ENCODE peak calls at places on chromosomes 12 and 14, in five cellular contexts. U, P, G, D and E are unnamed samples.

GRCh38 chr14:42193426-42193766 is 586.7 kb downstream of the LRFN5 start:
- DNase-seq in G (no peak), U (no peak), P (no peak), D (no peak), E (no peak)

GRCh38 chr14:102777711-102778615 is 714 bp downstream of the TRAF3 start:
- DNase-seq in U (peak; percentile 47), P (no peak), D (no peak), G (peak; percentile 62), E (no peak)

GRCh38 chr14:101072945-101073597 is 169.5 kb upstream of the RTL1 start:
- DNase-seq in D (peak; percentile 76), P (peak; percentile 59), G (peak; percentile 34), U (peak; percentile 98), E (peak; percentile 99)

GRCh38 chr12:49296034-49296835 is 1.3 kb downstream of the PRPH start:
- DNase-seq in G (peak; percentile 80), P (peak; percentile 52), D (no peak), U (no peak), E (no peak)

GRCh38 chr14:88667555-88668273 is 104.9 kb downstream of the ZC3H14 start:
- DNase-seq in G (peak; percentile 73), P (peak; percentile 64), U (peak; percentile 83), D (no peak), E (peak; percentile 9)

GRCh38 chr12:126831115-126831514 is 1435.9 kb upstream of the TMEM132C start:
- DNase-seq in D (no peak), U (no peak), G (no peak), P (no peak), E (no peak)

GRCh38 chr12:69324797-69325466 is 23.2 kb upstream of the LYZ start:
- DNase-seq in P (no peak), G (no peak), D (no peak), U (no peak), E (no peak)

GRCh38 chr12:19506497-19506896 is 67.2 kb downstream of the AEBP2 start:
- DNase-seq in P (no peak), D (no peak), G (no peak), U (no peak), E (no peak)

GRCh38 chr12:107560194-107560905 is 125.2 kb upstream of the PWP1 start:
- DNase-seq in D (peak; percentile 37), G (no peak), U (no peak), P (no peak), E (no peak)

GRCh38 chr12:29073631-29074239 is 75.3 kb upstream of the FAR2 start:
- DNase-seq in G (peak; percentile 56), P (no peak), U (peak; percentile 49), D (no peak), E (no peak)

GRCh38 chr14:46490150-46490769 is 161.3 kb downstream of the RPL10L start:
- DNase-seq in G (peak; percentile 43), P (no peak), U (no peak), D (no peak), E (peak; percentile 0)

GRCh38 chr14:35420036-35420811 is 15.7 kb upstream of the NFKBIA start:
- DNase-seq in G (no peak), D (no peak), P (no peak), U (peak; percentile 54), E (peak; percentile 23)

GRCh38 chr12:27779837-27780611 is at the start of the genes KLHL42 and MANSC4:
- DNase-seq in D (peak; percentile 91), P (peak; percentile 76), G (peak; percentile 90), U (peak; percentile 73), E (peak; percentile 76)

GRCh38 chr12:452667-453210 is 7.0 kb upstream of the B4GALNT3 start:
- DNase-seq in P (no peak), G (no peak), D (no peak), U (no peak), E (no peak)

GRCh38 chr12:3770891-3771290 is 18.0 kb upstream of the CRACR2A start:
- DNase-seq in U (peak; percentile 61), G (no peak), P (no peak), D (no peak), E (no peak)

GRCh38 chr12:84572186-84572585 is 340.4 kb downstream of the SLC6A15 start:
- DNase-seq in G (no peak), P (no peak), D (no peak), U (no peak), E (no peak)

GRCh38 chr14:52377940-52378339 is 63.8 kb downstream of the PTGER2 start:
- DNase-seq in D (no peak), U (no peak), G (peak; percentile 5), P (no peak), E (no peak)

GRCh38 chr12:106901276-106901675 is 54.4 kb upstream of the TMEM263 start:
- DNase-seq in U (peak; percentile 55), D (no peak), P (no peak), G (no peak), E (no peak)

GRCh38 chr12:42482086-42482819 is 107.3 kb downstream of the PRICKLE1 start:
- DNase-seq in U (peak; percentile 56), P (peak; percentile 73), G (no peak), D (no peak), E (no peak)

GRCh38 chr12:90010089-90010488 is 301.5 kb upstream of the ATP2B1 start:
- DNase-seq in G (no peak), P (no peak), D (no peak), U (peak; percentile 31), E (no peak)

GRCh38 chr14:25050494-25051170 is 685 bp upstream of the STXBP6 start:
- DNase-seq in D (no peak), U (peak; percentile 82), P (peak; percentile 24), G (peak; percentile 13), E (no peak)

GRCh38 chr12:28975564-28976340 is 173.3 kb upstream of the FAR2 start:
- DNase-seq in P (no peak), U (peak; percentile 34), D (no peak), G (no peak), E (no peak)

GRCh38 chr12:89552376-89552775 is 26.5 kb upstream of the POC1B start:
- DNase-seq in P (no peak), D (no peak), U (peak; percentile 45), G (no peak), E (no peak)

GRCh38 chr12:132674561-132674960 is 12.6 kb downstream of the POLE start:
- DNase-seq in G (no peak), D (no peak), U (no peak), P (no peak), E (no peak)

DNA sequence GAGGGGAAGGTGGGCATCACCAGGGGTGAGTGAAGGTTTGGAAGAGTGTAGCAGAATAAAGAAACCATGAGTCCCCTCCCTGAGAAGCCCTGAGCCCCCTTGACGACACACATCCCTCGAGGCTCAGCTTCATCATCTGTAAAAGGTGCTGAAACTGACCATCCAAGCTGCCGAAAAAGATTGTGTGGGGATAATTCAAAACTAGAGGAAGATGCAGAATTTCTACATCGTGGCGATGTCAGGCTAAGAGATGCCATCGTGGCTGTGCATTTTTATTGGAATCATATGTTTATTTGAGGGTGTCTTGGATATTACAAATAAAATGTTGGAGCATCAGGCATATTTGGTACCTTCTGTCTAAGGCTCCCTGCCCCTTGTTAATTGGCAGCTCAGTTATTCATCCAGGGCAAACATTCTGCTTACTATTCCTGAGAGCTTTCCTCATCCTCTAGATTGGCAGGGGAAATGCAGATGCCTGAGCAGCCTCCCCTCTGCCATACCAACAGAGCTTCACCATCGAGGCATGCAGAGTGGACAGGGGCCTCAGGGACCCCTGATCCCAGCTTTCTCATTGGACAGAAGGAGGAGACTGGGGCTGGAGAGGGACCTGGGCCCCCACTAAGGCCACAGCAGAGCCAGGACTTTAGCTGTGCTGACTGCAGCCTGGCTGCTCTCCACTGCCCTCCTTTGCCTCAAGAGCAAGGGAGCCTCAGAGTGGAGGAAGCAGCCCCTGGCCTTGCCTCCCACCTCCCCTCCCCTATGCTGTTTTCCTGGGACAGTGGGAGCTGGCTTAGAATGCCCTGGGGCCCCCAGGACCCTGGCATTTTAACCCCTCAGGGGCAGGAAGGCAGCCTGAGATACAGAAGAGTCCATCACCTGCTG is 7.0 kb downstream of the SERPINA1 start:
- DNase-seq in P (no peak), G (no peak), D (peak; percentile 53), U (no peak), E (no peak)
- TF ChIP-seq POLR2A in P (no peak), G (no peak), D (no peak), U (no peak), E (no peak)

GRCh38 chr12:122078141-122079037 is at the start of gene MLXIP:
- DNase-seq in G (peak; percentile 97), U (peak; percentile 89), P (peak; percentile 96), D (peak; percentile 98), E (peak; percentile 94)
- TF ChIP-seq POLR2A in G (peak; percentile 97), U (peak; percentile 95), P (peak; percentile 88), D (no peak), E (peak; percentile 89)

GRCh38 chr12:12716151-12716844 is 870 bp upstream of the CDKN1B start:
- DNase-seq in U (peak; percentile 31), D (no peak), P (no peak), G (peak; percentile 81), E (no peak)

GRCh38 chr12:12715128-12715458 is 2.1 kb upstream of the CDKN1B start:
- DNase-seq in G (no peak), U (no peak), D (no peak), P (no peak), E (no peak)

GRCh38 chr12:12716845-12717585 is at the start of gene CDKN1B:
- DNase-seq in P (peak; percentile 94), U (peak; percentile 94), D (peak; percentile 98), G (peak; percentile 97), E (peak; percentile 82)

GRCh38 chr12:12714276-12715001 is 2.7 kb upstream of the CDKN1B start:
- DNase-seq in P (peak; percentile 56), G (peak; percentile 66), U (peak; percentile 45), D (no peak), E (no peak)

DNA sequence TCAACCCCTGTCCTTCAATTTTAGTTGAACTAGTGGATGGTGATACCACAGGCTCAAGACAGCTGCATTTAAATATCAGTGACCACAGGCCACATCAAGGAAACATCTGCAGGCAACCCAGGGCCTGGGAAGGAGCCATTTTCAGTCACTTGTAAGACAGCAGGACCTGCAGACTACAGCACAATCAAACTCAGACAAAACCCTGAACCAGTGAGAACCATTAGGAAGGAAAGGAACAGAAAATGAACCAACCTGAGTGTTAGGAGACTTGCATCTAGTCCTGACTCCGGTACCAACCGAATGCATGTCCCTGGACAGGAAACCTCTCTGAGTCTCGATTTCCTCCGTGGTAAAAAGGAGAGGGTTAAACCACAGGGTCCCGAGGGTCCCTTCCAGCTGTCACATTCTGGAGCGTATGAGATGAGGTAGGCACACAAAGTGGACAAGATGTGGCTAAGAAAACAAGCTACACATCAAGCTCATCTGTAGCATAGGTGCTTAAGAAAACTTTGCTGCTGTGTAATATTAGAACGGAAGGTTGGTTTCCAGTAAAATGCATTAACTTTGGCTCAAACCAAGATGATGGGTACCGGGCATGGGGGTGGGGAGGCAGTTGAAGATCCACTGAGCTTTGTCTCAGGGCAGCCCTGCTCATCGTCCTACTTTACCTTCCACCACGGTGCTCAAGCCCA is 1.6 kb upstream of the CDKN1B start:
- DNase-seq in P (no peak), U (no peak), G (peak; percentile 73), D (no peak), E (no peak)
- TF ChIP-seq POLR2A in P (no peak), U (no peak), G (no peak), D (no peak), E (no peak)

GRCh38 chr12:94150483-94151225 is 2.3 kb downstream of the PLXNC1 start:
- DNase-seq in D (peak; percentile 83), U (no peak), G (peak; percentile 52), P (no peak), E (no peak)
- TF ChIP-seq POLR2A in D (no peak), U (no peak), G (no peak), P (no peak), E (no peak)